ENCODE peak calls at places on chromosomes 5 and 9, in seven cellular contexts. One of them, this sample, is unnamed.

GRCh38 chr5:115524199-115524598 is 20.4 kb downstream of the FEM1C start:
- DNase-seq in HCT116: no peak
- DNase-seq in H1: no peak
- DNase-seq in GM12878: no peak
- DNase-seq in K562: no peak
- DNase-seq in HepG2: no peak
- DNase-seq in GM23338: no peak
- DNase-seq in this sample: no peak

GRCh38 chr5:159713254-159713653 is 203.0 kb upstream of the ADRA1B start:
- DNase-seq in H1: no peak
- DNase-seq in HCT116: no peak
- DNase-seq in HepG2: no peak
- DNase-seq in GM12878: no peak
- DNase-seq in GM23338: no peak
- DNase-seq in K562: no peak
- DNase-seq in this sample: no peak

GRCh38 chr9:131625848-131626670 is 80.7 kb downstream of the PRRT1B start:
- DNase-seq in H1: no peak
- DNase-seq in HCT116: no peak
- DNase-seq in K562: no peak
- DNase-seq in GM12878: no peak
- DNase-seq in HepG2: no peak
- DNase-seq in GM23338: no peak
- DNase-seq in this sample: peak; percentile 35

GRCh38 chr5:33049845-33050244 is 338.7 kb downstream of the NPR3 start:
- DNase-seq in K562: no peak
- DNase-seq in HepG2: peak; percentile 18
- DNase-seq in HCT116: peak; percentile 78
- DNase-seq in GM23338: no peak
- DNase-seq in H1: no peak
- DNase-seq in GM12878: no peak
- DNase-seq in this sample: peak; percentile 62

GRCh38 chr5:179700401-179700918 is 1.7 kb downstream of the CANX start:
- DNase-seq in HepG2: peak; percentile 66
- DNase-seq in H1: no peak
- DNase-seq in HCT116: no peak
- DNase-seq in GM23338: peak; percentile 23
- DNase-seq in K562: peak; percentile 25
- DNase-seq in GM12878: no peak
- DNase-seq in this sample: peak; percentile 18

GRCh38 chr5:160434022-160434531 is 12.4 kb downstream of the PTTG1 start:
- DNase-seq in K562: no peak
- DNase-seq in GM23338: peak; percentile 46
- DNase-seq in HepG2: peak; percentile 46
- DNase-seq in HCT116: no peak
- DNase-seq in H1: no peak
- DNase-seq in GM12878: peak; percentile 86
- DNase-seq in this sample: no peak

GRCh38 chr9:88236531-88237453 is 98.5 kb upstream of the SPATA31C2 start:
- DNase-seq in K562: no peak
- DNase-seq in GM23338: no peak
- DNase-seq in HepG2: no peak
- DNase-seq in GM12878: no peak
- DNase-seq in HCT116: no peak
- DNase-seq in H1: no peak
- DNase-seq in this sample: no peak

GRCh38 chr5:173035904-173036707 is 20.0 kb upstream of the CREBRF start:
- DNase-seq in HepG2: no peak
- DNase-seq in GM23338: no peak
- DNase-seq in GM12878: peak; percentile 88
- DNase-seq in HCT116: no peak
- DNase-seq in K562: no peak
- DNase-seq in H1: no peak
- DNase-seq in this sample: peak; percentile 36

GRCh38 chr5:53971096-53971495 is 339.3 kb downstream of the ARL15 start:
- DNase-seq in H1: no peak
- DNase-seq in HCT116: no peak
- DNase-seq in GM23338: no peak
- DNase-seq in GM12878: no peak
- DNase-seq in K562: no peak
- DNase-seq in HepG2: no peak
- DNase-seq in this sample: no peak

GRCh38 chr9:92324889-92325268 is 271 bp downstream of the NOL8 start:
- DNase-seq in GM12878: no peak
- DNase-seq in HCT116: no peak
- DNase-seq in H1: no peak
- DNase-seq in GM23338: no peak
- DNase-seq in K562: peak; percentile 70
- DNase-seq in HepG2: no peak
- DNase-seq in this sample: no peak

GRCh38 chr5:111224561-111224989 is 391 bp downstream of the CAMK4 start:
- DNase-seq in HCT116: no peak
- DNase-seq in H1: no peak
- DNase-seq in GM23338: no peak
- DNase-seq in HepG2: no peak
- DNase-seq in K562: no peak
- DNase-seq in GM12878: no peak
- DNase-seq in this sample: peak; percentile 7
- H3K4me2 ChIP-seq in HCT116: peak overlapping the region; percentile 95
- H3K4me2 ChIP-seq in H1: peak overlapping the region; percentile 86
- H3K4me2 ChIP-seq in GM23338: peak overlapping the region; percentile 81
- H3K4me2 ChIP-seq in HepG2: peak overlapping the region; percentile 65
- H3K4me2 ChIP-seq in K562: peak overlapping the region; percentile 51
- H3K4me2 ChIP-seq in GM12878: peak overlapping the region; percentile 94
- H3K4me2 ChIP-seq in this sample: peak overlapping the region; percentile 84

GRCh38 chr9:14343948-14344547 is 30.1 kb upstream of the NFIB start:
- DNase-seq in GM12878: no peak
- DNase-seq in HepG2: no peak
- DNase-seq in HCT116: no peak
- DNase-seq in H1: no peak
- DNase-seq in GM23338: peak; percentile 65
- DNase-seq in K562: no peak
- DNase-seq in this sample: peak; percentile 44

GRCh38 chr9:14346826-14347407 is 33.0 kb upstream of the NFIB start:
- DNase-seq in HCT116: no peak
- DNase-seq in HepG2: no peak
- DNase-seq in GM12878: no peak
- DNase-seq in K562: no peak
- DNase-seq in H1: no peak
- DNase-seq in GM23338: peak; percentile 54
- DNase-seq in this sample: no peak

GRCh38 chr9:14344846-14345585 is 31.1 kb upstream of the NFIB start:
- DNase-seq in HCT116: no peak
- DNase-seq in H1: no peak
- DNase-seq in GM12878: no peak
- DNase-seq in K562: no peak
- DNase-seq in HepG2: no peak
- DNase-seq in GM23338: peak; percentile 73
- DNase-seq in this sample: no peak

GRCh38 chr9:14346301-14346721 is 32.4 kb upstream of the NFIB start:
- DNase-seq in GM23338: peak; percentile 75
- DNase-seq in HCT116: no peak
- DNase-seq in HepG2: no peak
- DNase-seq in H1: no peak
- DNase-seq in GM12878: no peak
- DNase-seq in K562: no peak
- DNase-seq in this sample: no peak

DNA sequence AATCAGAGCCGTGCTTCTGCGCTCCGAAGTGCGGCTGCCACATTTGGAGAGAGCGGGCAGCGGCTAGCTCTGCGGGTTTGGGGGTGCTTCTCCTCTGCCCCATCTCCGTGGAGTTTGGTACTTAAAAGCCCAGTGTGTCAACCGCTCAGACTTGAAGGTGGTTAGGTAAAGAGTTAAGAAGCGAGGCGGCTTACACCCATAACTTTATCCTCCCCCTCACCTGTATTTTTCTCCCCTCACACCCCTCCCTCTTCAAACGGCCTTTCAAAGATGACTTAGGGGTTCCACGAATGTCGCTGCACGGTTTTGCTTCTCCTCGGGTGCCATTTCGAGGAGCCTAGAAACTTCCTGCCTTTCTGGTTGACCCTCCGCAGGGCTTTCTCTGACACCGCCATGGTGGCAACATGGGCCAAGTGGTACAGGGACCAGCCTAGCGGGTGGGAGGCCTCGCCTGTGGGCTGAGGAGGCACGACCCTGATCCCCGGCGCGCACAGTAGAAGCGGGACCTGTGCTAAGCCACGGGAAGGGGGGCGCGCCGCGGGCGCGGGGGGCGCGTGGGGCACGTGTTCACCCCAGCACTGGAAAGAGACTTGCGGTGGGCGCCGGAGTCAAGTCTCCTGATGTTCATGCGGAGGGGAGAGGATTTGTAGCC is 31.8 kb upstream of the NFIB start:
- DNase-seq in HCT116: no peak
- DNase-seq in H1: no peak
- DNase-seq in GM12878: no peak
- DNase-seq in HepG2: no peak
- DNase-seq in K562: no peak
- DNase-seq in GM23338: peak; percentile 65
- DNase-seq in this sample: no peak
- TF ChIP-seq EZH2 in HCT116: no peak
- TF ChIP-seq EZH2 in H1: no peak
- TF ChIP-seq EZH2 in GM12878: no peak
- TF ChIP-seq EZH2 in HepG2: no peak
- TF ChIP-seq EZH2 in K562: no peak
- TF ChIP-seq EZH2 in GM23338: peak; percentile 61
- TF ChIP-seq EZH2 in this sample: no peak

DNA sequence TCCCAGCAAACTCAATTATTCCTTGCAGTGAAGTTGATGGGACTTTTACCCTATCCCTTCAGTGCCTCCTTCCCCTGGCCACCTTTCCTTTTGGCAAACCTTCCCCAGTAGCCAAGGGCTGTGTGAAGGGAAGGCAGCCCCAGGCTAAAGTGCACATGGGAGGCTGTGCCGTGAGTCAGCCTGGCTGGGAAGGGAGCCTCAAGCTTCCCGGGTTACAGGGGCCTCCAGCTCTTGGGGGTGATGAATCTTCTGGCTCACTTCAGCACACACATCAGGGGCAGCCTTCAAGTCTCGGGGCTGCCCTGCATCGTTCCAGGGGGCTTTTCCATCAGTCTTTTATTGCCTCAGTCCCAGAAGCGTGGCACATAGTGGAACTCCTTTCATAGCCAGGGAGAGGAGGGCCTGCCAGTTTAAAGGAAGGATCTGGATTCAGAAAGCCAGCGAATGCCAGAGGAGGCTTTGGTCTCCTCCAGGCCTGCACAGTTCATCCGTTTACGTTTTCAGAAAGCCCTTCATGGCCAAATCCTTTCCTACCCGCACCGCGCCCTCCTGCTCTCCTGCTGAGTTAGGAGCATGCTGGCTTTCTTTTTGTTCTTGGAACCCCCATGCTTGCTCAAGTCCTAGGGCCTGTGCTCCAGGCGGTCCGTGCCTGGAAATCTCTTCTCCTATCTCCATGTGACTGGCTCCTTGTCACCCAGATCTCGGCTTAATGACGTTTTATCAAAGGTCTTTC is 134.8 kb upstream of the KLF4 start:
- DNase-seq in H1: no peak
- DNase-seq in HCT116: no peak
- DNase-seq in GM23338: no peak
- DNase-seq in GM12878: no peak
- DNase-seq in HepG2: no peak
- DNase-seq in K562: no peak
- DNase-seq in this sample: no peak
- TF ChIP-seq POLR2AphosphoS5 in H1: no peak
- TF ChIP-seq POLR2AphosphoS5 in HCT116: no peak
- TF ChIP-seq POLR2AphosphoS5 in GM23338: no peak
- TF ChIP-seq POLR2AphosphoS5 in GM12878: no peak
- TF ChIP-seq POLR2AphosphoS5 in HepG2: no peak
- TF ChIP-seq POLR2AphosphoS5 in K562: no peak
- TF ChIP-seq POLR2AphosphoS5 in this sample: no peak

DNA sequence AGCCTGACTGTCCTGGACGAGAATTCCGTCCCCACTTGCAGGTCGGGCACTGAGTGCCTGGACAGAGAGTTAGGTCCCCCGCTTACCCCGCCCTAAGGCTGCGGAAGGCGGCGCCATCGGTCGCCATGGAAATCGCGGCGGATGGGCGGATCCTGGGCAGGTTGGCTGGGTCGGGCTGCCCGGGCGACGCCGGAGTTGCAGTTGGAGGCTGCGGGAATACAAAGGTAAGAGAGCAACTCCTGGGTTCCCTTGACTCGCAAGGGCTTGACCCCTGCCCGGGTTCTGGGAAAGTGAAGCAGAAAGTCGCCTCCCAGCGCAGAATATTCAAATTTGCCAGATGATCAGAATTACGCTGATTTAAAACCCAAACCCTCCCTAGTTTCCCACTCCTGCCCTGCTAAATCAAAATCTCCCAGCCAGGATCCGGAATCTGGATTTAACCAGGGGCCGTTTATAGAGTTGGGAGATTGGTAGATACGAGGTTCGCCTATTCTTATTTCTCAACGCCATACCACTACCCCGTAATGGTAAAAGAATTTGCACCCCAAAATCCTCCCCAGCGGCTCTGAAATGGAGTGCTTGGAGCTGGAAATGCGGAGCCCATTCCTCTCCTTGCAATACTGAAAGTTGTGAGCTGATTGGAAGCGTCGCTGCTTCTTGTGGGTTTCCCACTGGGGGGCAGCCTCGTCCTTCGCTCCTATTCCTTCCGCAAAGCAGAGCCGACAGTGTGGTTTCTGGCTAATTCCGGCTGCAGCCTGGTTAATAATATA is 156.4 kb upstream of the RASEF start:
- DNase-seq in HepG2: peak; percentile 77
- DNase-seq in GM12878: no peak
- DNase-seq in K562: no peak
- DNase-seq in H1: peak; percentile 79
- DNase-seq in GM23338: peak; percentile 96
- DNase-seq in HCT116: peak; percentile 47
- DNase-seq in this sample: peak; percentile 84
- H3K4me2 ChIP-seq in HepG2: peak overlapping the region; percentile 93
- H3K4me2 ChIP-seq in GM12878: no peak overlapping the region
- H3K4me2 ChIP-seq in K562: no peak overlapping the region
- H3K4me2 ChIP-seq in H1: peak overlapping the region; percentile 80
- H3K4me2 ChIP-seq in GM23338: peak overlapping the region; percentile 86
- H3K4me2 ChIP-seq in HCT116: peak overlapping the region; percentile 94
- H3K4me2 ChIP-seq in this sample: peak overlapping the region; percentile 85

DNA sequence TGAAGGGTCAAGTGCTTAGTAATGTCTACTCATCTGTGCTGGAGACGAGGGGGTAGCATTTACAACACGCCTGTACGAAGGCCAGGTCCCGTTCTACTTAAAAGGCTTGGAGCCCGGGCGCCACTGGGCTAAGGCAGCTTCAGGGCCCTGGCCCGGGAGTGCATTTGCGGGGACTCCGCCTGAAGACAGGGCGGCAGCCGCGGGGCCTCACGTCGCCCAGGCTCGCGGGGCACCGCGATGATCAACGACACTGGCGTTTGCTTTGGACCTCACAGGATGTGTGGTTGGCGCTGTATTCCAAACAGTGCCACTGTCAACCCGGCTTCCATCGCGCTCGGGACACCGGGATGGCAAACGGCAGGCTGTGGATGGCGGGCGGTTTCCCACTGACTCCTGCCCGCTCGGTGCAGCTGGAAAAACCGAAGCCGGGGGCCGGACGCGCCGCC is 1.1 kb upstream of the TENT4A start:
- DNase-seq in HepG2: peak; percentile 52
- DNase-seq in GM12878: no peak
- DNase-seq in HCT116: no peak
- DNase-seq in K562: peak; percentile 48
- DNase-seq in GM23338: peak; percentile 70
- DNase-seq in H1: no peak
- DNase-seq in this sample: peak; percentile 60
- TF ChIP-seq EZH2 in HepG2: no peak
- TF ChIP-seq EZH2 in GM12878: no peak
- TF ChIP-seq EZH2 in HCT116: no peak
- TF ChIP-seq EZH2 in K562: no peak
- TF ChIP-seq EZH2 in GM23338: no peak
- TF ChIP-seq EZH2 in H1: no peak
- TF ChIP-seq EZH2 in this sample: no peak

This sample was measured in endothelial cell of umbilical vein.